ENCODE peak calls at places on chromosome 16, in seven cellular contexts. One of them, this sample, is unnamed.

GRCh38 chr16:57377080-57377841 is 5.0 kb downstream of the CX3CL1 start:
- DNase-seq in gastrocnemius medialis: no peak
- DNase-seq in lower leg skin: no peak
- DNase-seq in A549: peak
- DNase-seq in thyroid gland: no peak
- DNase-seq in stomach: no peak
- DNase-seq in heart left ventricle: no peak
- DNase-seq in this sample: no peak

GRCh38 chr16:48734220-48734619 is 124.2 kb upstream of the N4BP1 start:
- DNase-seq in gastrocnemius medialis: no peak
- DNase-seq in lower leg skin: no peak
- DNase-seq in A549: no peak
- DNase-seq in thyroid gland: peak
- DNase-seq in stomach: no peak
- DNase-seq in heart left ventricle: no peak
- DNase-seq in this sample: no peak

GRCh38 chr16:2205104-2205966 is at the start of gene MLST8:
- DNase-seq in stomach: peak
- DNase-seq in heart left ventricle: peak
- DNase-seq in A549: peak
- DNase-seq in thyroid gland: peak
- DNase-seq in lower leg skin: peak
- DNase-seq in gastrocnemius medialis: peak
- DNase-seq in this sample: peak

GRCh38 chr16:11793840-11794239 is 3.2 kb downstream of the ZC3H7A start:
- DNase-seq in gastrocnemius medialis: no peak
- DNase-seq in A549: no peak
- DNase-seq in thyroid gland: no peak
- DNase-seq in stomach: no peak
- DNase-seq in heart left ventricle: no peak
- DNase-seq in lower leg skin: no peak
- DNase-seq in this sample: peak

GRCh38 chr16:55661842-55662479 is 6.2 kb downstream of the SLC6A2 start:
- DNase-seq in gastrocnemius medialis: no peak
- DNase-seq in thyroid gland: no peak
- DNase-seq in stomach: no peak
- DNase-seq in A549: no peak
- DNase-seq in lower leg skin: no peak
- DNase-seq in heart left ventricle: no peak
- DNase-seq in this sample: no peak

GRCh38 chr16:81863630-81864352 is 84.7 kb downstream of the PLCG2 start:
- DNase-seq in heart left ventricle: no peak
- DNase-seq in gastrocnemius medialis: no peak
- DNase-seq in thyroid gland: no peak
- DNase-seq in A549: no peak
- DNase-seq in lower leg skin: no peak
- DNase-seq in stomach: no peak
- DNase-seq in this sample: no peak

GRCh38 chr16:22307838-22308237 is 10.6 kb downstream of the POLR3E start:
- DNase-seq in thyroid gland: no peak
- DNase-seq in lower leg skin: no peak
- DNase-seq in gastrocnemius medialis: no peak
- DNase-seq in stomach: no peak
- DNase-seq in A549: no peak
- DNase-seq in heart left ventricle: no peak
- DNase-seq in this sample: no peak

GRCh38 chr16:2675714-2676113 is 6.6 kb upstream of the KCTD5 start:
- DNase-seq in lower leg skin: no peak
- DNase-seq in thyroid gland: no peak
- DNase-seq in gastrocnemius medialis: no peak
- DNase-seq in A549: no peak
- DNase-seq in heart left ventricle: no peak
- DNase-seq in stomach: no peak
- DNase-seq in this sample: no peak

GRCh38 chr16:85557083-85557975 is 55.8 kb upstream of the GSE1 start:
- DNase-seq in thyroid gland: peak
- DNase-seq in A549: peak
- DNase-seq in stomach: no peak
- DNase-seq in lower leg skin: no peak
- DNase-seq in gastrocnemius medialis: peak
- DNase-seq in heart left ventricle: no peak
- DNase-seq in this sample: peak

GRCh38 chr16:85555549-85556455 is 57.3 kb upstream of the GSE1 start:
- DNase-seq in gastrocnemius medialis: no peak
- DNase-seq in thyroid gland: peak
- DNase-seq in heart left ventricle: peak
- DNase-seq in stomach: peak
- DNase-seq in A549: peak
- DNase-seq in lower leg skin: no peak
- DNase-seq in this sample: peak

GRCh38 chr16:85556456-85557082 is 56.6 kb upstream of the GSE1 start:
- DNase-seq in thyroid gland: peak
- DNase-seq in stomach: peak
- DNase-seq in gastrocnemius medialis: peak
- DNase-seq in lower leg skin: no peak
- DNase-seq in A549: peak
- DNase-seq in heart left ventricle: peak
- DNase-seq in this sample: peak

GRCh38 chr16:85560932-85561247 is 52.2 kb upstream of the GSE1 start:
- DNase-seq in gastrocnemius medialis: no peak
- DNase-seq in thyroid gland: no peak
- DNase-seq in lower leg skin: no peak
- DNase-seq in heart left ventricle: no peak
- DNase-seq in stomach: no peak
- DNase-seq in A549: no peak
- DNase-seq in this sample: no peak

DNA sequence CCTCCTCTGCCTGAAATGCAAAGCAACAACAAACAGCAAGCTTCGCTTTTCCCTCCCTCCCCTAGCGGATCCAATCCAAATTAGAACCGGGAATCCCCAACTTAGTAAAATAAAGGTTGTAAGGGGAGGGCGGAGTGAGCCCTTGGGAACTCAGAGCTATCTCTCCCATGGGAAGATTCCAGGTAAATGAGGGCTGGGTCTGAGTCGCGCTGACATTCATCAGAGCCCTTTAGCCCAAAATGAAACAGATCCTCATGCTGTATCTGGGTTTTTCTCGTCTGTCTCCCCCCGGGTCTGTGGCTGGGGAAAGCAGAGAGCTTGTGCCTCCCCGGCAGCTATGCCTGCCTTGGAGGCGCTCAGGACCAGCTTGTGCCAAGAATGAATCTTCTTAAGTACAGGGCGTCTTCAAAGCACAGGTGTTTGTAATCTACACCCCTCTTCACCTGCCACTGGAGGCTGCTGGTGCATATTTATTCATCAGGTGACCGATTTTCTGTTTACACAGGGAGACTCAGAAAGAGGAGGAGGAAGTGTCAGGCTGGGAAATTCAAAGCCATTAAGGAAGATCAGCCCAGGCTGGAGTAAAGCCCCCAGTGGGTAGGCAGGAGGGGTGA is 55.0 kb upstream of the GSE1 start:
- DNase-seq in lower leg skin: no peak
- DNase-seq in gastrocnemius medialis: peak
- DNase-seq in stomach: peak
- DNase-seq in thyroid gland: peak
- DNase-seq in A549: no peak
- DNase-seq in heart left ventricle: no peak
- DNase-seq in this sample: peak
- TF ChIP-seq POLR2A in lower leg skin: no peak
- TF ChIP-seq POLR2A in gastrocnemius medialis: peak
- TF ChIP-seq POLR2A in stomach: no peak
- TF ChIP-seq POLR2A in thyroid gland: peak
- TF ChIP-seq POLR2A in A549: no peak
- TF ChIP-seq POLR2A in heart left ventricle: no peak
- TF ChIP-seq POLR2A in this sample: no peak

GRCh38 chr16:30354423-30355143 is 525 bp downstream of the CD2BP2 start:
- DNase-seq in stomach: no peak
- DNase-seq in lower leg skin: no peak
- DNase-seq in A549: no peak
- DNase-seq in heart left ventricle: no peak
- DNase-seq in gastrocnemius medialis: no peak
- DNase-seq in thyroid gland: no peak
- DNase-seq in this sample: no peak

GRCh38 chr16:30353438-30354129 is 1.5 kb downstream of the CD2BP2 start:
- DNase-seq in thyroid gland: no peak
- DNase-seq in lower leg skin: no peak
- DNase-seq in heart left ventricle: no peak
- DNase-seq in stomach: no peak
- DNase-seq in A549: no peak
- DNase-seq in gastrocnemius medialis: no peak
- DNase-seq in this sample: no peak

GRCh38 chr16:30356401-30357084 is 1.4 kb upstream of the CD2BP2 start:
- DNase-seq in A549: no peak
- DNase-seq in heart left ventricle: no peak
- DNase-seq in lower leg skin: no peak
- DNase-seq in stomach: no peak
- DNase-seq in gastrocnemius medialis: no peak
- DNase-seq in thyroid gland: peak
- DNase-seq in this sample: no peak

GRCh38 chr16:30355954-30356308 is 823 bp upstream of the CD2BP2 start:
- DNase-seq in thyroid gland: no peak
- DNase-seq in heart left ventricle: no peak
- DNase-seq in stomach: no peak
- DNase-seq in A549: no peak
- DNase-seq in lower leg skin: no peak
- DNase-seq in gastrocnemius medialis: no peak
- DNase-seq in this sample: no peak

DNA sequence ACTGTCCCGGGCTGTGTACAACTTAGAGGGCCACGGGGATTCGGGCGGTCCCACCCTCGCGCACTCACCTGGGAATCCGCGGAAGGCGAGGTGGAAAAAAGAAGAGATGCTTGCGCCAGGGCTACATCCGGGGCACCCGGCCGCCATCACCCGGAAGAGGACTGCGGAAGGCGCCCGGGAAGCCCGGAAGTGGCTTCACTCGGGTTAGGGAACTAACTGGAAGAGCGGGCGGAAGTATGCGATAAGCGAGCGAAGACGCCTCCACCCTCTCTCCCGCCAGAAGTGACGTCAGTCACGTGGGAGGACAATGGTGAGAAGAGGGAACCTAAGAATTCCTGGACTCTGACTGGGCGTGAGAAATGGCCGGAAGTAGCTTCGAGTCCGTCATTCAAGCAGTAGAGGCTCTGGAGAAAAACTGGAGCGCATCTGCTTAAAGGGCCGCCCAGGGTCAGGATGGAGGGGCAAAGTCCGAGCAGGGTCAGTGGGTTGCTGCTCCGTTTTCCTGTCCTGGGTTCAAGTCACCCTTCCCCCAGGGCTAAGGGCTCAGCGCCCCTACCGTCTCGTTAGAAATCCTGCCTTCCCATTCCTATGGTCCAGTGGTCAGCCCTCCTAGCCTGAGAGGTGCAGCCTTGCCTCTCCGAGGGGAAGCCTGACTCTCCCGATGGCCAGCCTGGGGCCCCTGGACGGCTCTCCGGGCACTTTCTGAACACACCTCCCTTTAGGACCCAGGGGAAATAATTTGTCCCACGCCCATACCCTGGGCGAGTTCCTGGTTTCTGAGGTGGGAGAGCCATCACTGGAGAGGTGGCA is at the start of gene CD2BP2:
- DNase-seq in lower leg skin: peak
- DNase-seq in thyroid gland: peak
- DNase-seq in A549: peak
- DNase-seq in gastrocnemius medialis: peak
- DNase-seq in heart left ventricle: peak
- DNase-seq in stomach: peak
- DNase-seq in this sample: peak
- TF ChIP-seq POLR2A in lower leg skin: no peak
- TF ChIP-seq POLR2A in thyroid gland: peak
- TF ChIP-seq POLR2A in A549: peak
- TF ChIP-seq POLR2A in gastrocnemius medialis: peak
- TF ChIP-seq POLR2A in heart left ventricle: peak
- TF ChIP-seq POLR2A in stomach: no peak
- TF ChIP-seq POLR2A in this sample: peak

GRCh38 chr16:31109622-31110021 is 1.4 kb downstream of the BCKDK start:
- DNase-seq in lower leg skin: no peak
- DNase-seq in stomach: no peak
- DNase-seq in A549: no peak
- DNase-seq in heart left ventricle: no peak
- DNase-seq in thyroid gland: no peak
- DNase-seq in gastrocnemius medialis: no peak
- DNase-seq in this sample: no peak

GRCh38 chr16:31107465-31107867 is 720 bp upstream of the BCKDK start:
- DNase-seq in heart left ventricle: no peak
- DNase-seq in stomach: no peak
- DNase-seq in thyroid gland: no peak
- DNase-seq in gastrocnemius medialis: no peak
- DNase-seq in A549: no peak
- DNase-seq in lower leg skin: no peak
- DNase-seq in this sample: no peak

GRCh38 chr16:31106509-31107464 is 1.4 kb upstream of the BCKDK start:
- DNase-seq in gastrocnemius medialis: no peak
- DNase-seq in stomach: no peak
- DNase-seq in A549: no peak
- DNase-seq in lower leg skin: no peak
- DNase-seq in heart left ventricle: no peak
- DNase-seq in thyroid gland: no peak
- DNase-seq in this sample: no peak

GRCh38 chr16:31108794-31109558 is 790 bp downstream of the BCKDK start:
- DNase-seq in heart left ventricle: no peak
- DNase-seq in thyroid gland: no peak
- DNase-seq in gastrocnemius medialis: no peak
- DNase-seq in lower leg skin: no peak
- DNase-seq in stomach: no peak
- DNase-seq in A549: no peak
- DNase-seq in this sample: no peak

DNA sequence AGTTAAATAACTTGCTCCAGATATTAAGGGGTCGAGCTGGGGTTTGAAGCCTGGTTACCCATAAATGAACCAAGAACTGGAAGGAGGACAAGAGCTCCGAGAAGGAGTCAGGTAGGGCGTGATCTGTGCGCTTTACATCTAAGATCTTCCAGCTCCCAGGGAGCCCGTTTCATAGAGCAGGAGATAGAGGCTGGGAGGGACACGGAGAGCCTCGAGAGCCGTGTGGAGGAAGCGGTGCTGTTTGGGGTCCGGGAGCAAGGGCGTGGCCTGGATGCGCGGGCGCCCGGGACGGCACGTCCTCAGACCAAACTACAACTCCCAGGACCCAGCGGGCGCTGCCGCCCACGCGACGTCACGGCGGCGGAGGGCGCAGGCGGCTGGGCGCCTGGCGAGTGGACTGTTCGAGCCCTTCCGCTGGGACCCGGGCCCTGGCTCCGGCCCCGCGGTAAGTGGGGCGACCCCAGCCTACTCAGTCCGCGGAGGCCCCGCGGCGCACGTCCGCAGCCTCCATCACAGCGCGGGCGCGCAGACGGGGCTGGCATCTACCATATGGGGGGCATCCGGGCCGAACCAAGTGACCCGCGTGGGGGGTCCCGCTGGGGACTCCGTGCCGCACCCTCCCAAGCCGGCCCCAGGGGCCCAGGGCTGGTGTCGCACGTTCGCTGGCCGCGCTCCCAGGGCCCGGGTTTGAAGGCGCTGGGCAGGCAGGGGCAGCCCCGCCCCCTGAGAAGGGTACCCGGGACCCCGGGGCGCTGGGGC is at the start of gene BCKDK:
- DNase-seq in lower leg skin: peak
- DNase-seq in gastrocnemius medialis: peak
- DNase-seq in heart left ventricle: peak
- DNase-seq in A549: peak
- DNase-seq in stomach: peak
- DNase-seq in thyroid gland: peak
- DNase-seq in this sample: peak
- TF ChIP-seq POLR2A in lower leg skin: no peak
- TF ChIP-seq POLR2A in gastrocnemius medialis: peak
- TF ChIP-seq POLR2A in heart left ventricle: peak
- TF ChIP-seq POLR2A in A549: peak
- TF ChIP-seq POLR2A in stomach: no peak
- TF ChIP-seq POLR2A in thyroid gland: peak
- TF ChIP-seq POLR2A in this sample: peak

DNA sequence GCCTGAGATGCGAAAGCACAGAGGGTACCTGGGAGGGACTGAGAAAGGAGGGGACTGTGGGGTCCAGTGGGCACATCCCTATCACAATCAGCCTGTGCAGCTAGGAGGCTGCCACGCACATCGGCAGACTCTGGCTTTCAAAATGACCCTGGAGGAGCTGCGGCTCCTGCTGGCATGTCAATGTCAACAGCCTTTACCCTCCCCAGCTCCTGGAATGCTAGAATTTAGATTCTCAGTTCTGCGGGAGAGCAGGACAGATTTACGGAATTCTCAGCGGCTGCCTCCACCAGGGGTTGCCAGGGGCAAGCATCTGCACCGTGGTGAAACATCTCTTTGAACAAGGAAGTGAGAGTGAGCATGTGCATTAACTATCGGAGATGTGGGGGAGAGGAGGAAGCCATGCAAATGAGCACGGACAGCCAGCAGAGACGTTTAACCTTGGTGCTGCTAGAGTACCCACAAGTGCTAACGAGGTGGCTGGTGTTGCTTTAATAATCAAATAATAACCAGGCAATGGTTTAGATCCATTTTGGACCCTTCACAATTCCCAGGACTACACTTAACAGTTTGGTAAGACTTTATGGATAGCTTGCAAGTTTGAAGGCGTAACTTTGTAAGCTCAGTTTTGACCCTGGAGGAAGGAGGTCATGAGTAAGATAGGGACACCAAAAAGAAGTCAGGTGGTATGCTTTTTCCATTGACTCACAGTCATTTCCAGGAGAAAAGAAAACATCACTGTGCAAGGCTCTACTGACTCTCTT is 54.1 kb downstream of the XYLT1 start:
- DNase-seq in stomach: no peak
- DNase-seq in gastrocnemius medialis: no peak
- DNase-seq in lower leg skin: no peak
- DNase-seq in A549: no peak
- DNase-seq in heart left ventricle: peak
- DNase-seq in thyroid gland: no peak
- DNase-seq in this sample: no peak
- TF ChIP-seq POLR2A in stomach: no peak
- TF ChIP-seq POLR2A in gastrocnemius medialis: no peak
- TF ChIP-seq POLR2A in lower leg skin: no peak
- TF ChIP-seq POLR2A in A549: no peak
- TF ChIP-seq POLR2A in heart left ventricle: no peak
- TF ChIP-seq POLR2A in thyroid gland: no peak
- TF ChIP-seq POLR2A in this sample: no peak

This sample was measured in erythroblast.